ENCODE peak calls at places on chromosome 13, in five cellular contexts. G is AG04450, Q is mesendoderm, Z is IMR-90, J is astrocyte of the spinal cord. C is an unnamed sample.

GRCh38 chr13:92187378-92187989 is 789.1 kb downstream of the GPC5 start:
- DNase-seq in G (no peak), Q (peak), Z (peak), J (peak), C (no peak)

GRCh38 chr13:34970961-34971360 is 28.9 kb downstream of the NBEA start:
- DNase-seq in G (no peak), Q (no peak), Z (no peak), J (no peak), C (no peak)

GRCh38 chr13:46782066-46782465 is 14.9 kb downstream of the ESD start:
- DNase-seq in G (no peak), Q (no peak), Z (no peak), J (no peak), C (no peak)

GRCh38 chr13:84362777-84363176 is 480.5 kb upstream of the SLITRK1 start:
- DNase-seq in G (no peak), Q (no peak), Z (no peak), J (no peak), C (peak)

GRCh38 chr13:23642110-23642509 is 71.9 kb downstream of the TNFRSF19 start:
- DNase-seq in G (no peak), Q (no peak), Z (peak), J (no peak), C (no peak)

GRCh38 chr13:48573213-48573612 is 40.3 kb upstream of the RCBTB2 start:
- DNase-seq in G (no peak), Q (no peak), Z (no peak), J (no peak), C (no peak)

GRCh38 chr13:35930665-35931631 is 200.2 kb downstream of the DCLK1 start:
- DNase-seq in G (no peak), Q (no peak), Z (peak), J (no peak), C (no peak)

GRCh38 chr13:59774511-59774911 is 389.2 kb downstream of the DIAPH3 start:
- DNase-seq in G (peak), Q (peak), Z (peak), J (peak), C (peak)

GRCh38 chr13:20525144-20525600 is 485 bp downstream of the CRYL1 start:
- DNase-seq in G (no peak), Q (peak), Z (no peak), J (no peak), C (no peak)

GRCh38 chr13:35471466-35472307 is 4.8 kb downstream of the MAB21L1 start:
- DNase-seq in G (no peak), Q (peak), Z (no peak), J (peak), C (no peak)

GRCh38 chr13:31162151-31163008 is 676 bp upstream of the HSPH1 start:
- DNase-seq in G (peak), Q (peak), Z (peak), J (peak), C (peak)

GRCh38 chr13:77480071-77480470 is 55.4 kb upstream of the SCEL start:
- DNase-seq in G (no peak), Q (peak), Z (no peak), J (no peak), C (no peak)

GRCh38 chr13:105702441-105702840 is 833.0 kb downstream of the EFNB2 start:
- DNase-seq in G (no peak), Q (peak), Z (no peak), J (no peak), C (no peak)

GRCh38 chr13:38743499-38743898 is 56.6 kb downstream of the FREM2 start:
- DNase-seq in G (no peak), Q (no peak), Z (no peak), J (no peak), C (no peak)

GRCh38 chr13:108915095-108915633 is 285.8 kb downstream of the MYO16 start:
- DNase-seq in G (peak), Q (peak), Z (peak), J (peak), C (no peak)

GRCh38 chr13:24619302-24619701 is 60.9 kb upstream of the ATP12A start:
- DNase-seq in G (no peak), Q (no peak), Z (no peak), J (no peak), C (no peak)

GRCh38 chr13:113216165-113217056 is 7.0 kb downstream of the CUL4A start:
- DNase-seq in G (no peak), Q (peak), Z (peak), J (peak), C (no peak)

GRCh38 chr13:90455861-90456260 is 891.6 kb upstream of the MIR17HG start:
- DNase-seq in G (no peak), Q (no peak), Z (no peak), J (no peak), C (no peak)

GRCh38 chr13:108963846-108964600 is 334.6 kb downstream of the MYO16 start:
- DNase-seq in G (peak), Q (no peak), Z (peak), J (peak), C (peak)

GRCh38 chr13:110471833-110472162 is 89.7 kb downstream of the RAB20 start:
- DNase-seq in G (no peak), Q (peak), Z (peak), J (peak), C (no peak)

GRCh38 chr13:23160241-23161175 is 20.3 kb upstream of the SGCG start:
- DNase-seq in G (no peak), Q (peak), Z (no peak), J (no peak), C (no peak)

GRCh38 chr13:59837101-59837500 is 326.6 kb downstream of the DIAPH3 start:
- DNase-seq in G (no peak), Q (no peak), Z (no peak), J (no peak), C (no peak)

GRCh38 chr13:109345433-109345941 is 440.9 kb downstream of the IRS2 start:
- DNase-seq in G (no peak), Q (no peak), Z (peak), J (peak), C (peak)

GRCh38 chr13:102773441-102774209 is at the start of gene TEX30:
- DNase-seq in G (peak), Q (peak), Z (peak), J (peak), C (peak)

GRCh38 chr13:106772202-106772601 is 204.3 kb upstream of the ARGLU1 start:
- DNase-seq in G (no peak), Q (peak), Z (no peak), J (no peak), C (no peak)

GRCh38 chr13:42544246-42544915 is 29.6 kb upstream of the TNFSF11 start:
- DNase-seq in G (no peak), Q (no peak), Z (no peak), J (peak), C (no peak)

GRCh38 chr13:21081926-21082325 is 20.5 kb upstream of the LATS2 start:
- DNase-seq in G (no peak), Q (no peak), Z (no peak), J (no peak), C (no peak)

GRCh38 chr13:66992183-66992582 is 238.0 kb downstream of the PCDH9 start:
- DNase-seq in G (no peak), Q (no peak), Z (peak), J (peak), C (peak)

GRCh38 chr13:49859568-49859967 is 67.1 kb upstream of the KPNA3 start:
- DNase-seq in G (peak), Q (no peak), Z (peak), J (peak), C (peak)

GRCh38 chr13:90633849-90634248 is 713.6 kb upstream of the MIR17HG start:
- DNase-seq in G (no peak), Q (no peak), Z (no peak), J (no peak), C (no peak)

GRCh38 chr13:19618925-19619324 is 14.5 kb upstream of the MPHOSPH8 start:
- DNase-seq in G (no peak), Q (peak), Z (peak), J (peak), C (no peak)

GRCh38 chr13:64551755-64552154 is 2678.4 kb downstream of the PCDH9 start:
- DNase-seq in G (peak), Q (no peak), Z (peak), J (peak), C (peak)

GRCh38 chr13:31747966-31748365 is 8.6 kb downstream of the RXFP2 start:
- DNase-seq in G (no peak), Q (no peak), Z (no peak), J (no peak), C (no peak)

GRCh38 chr13:68076046-68076445 is 845.9 kb upstream of the PCDH9 start:
- DNase-seq in G (no peak), Q (no peak), Z (no peak), J (no peak), C (no peak)

GRCh38 chr13:72970956-72971355 is 87.8 kb upstream of the KLF5 start:
- DNase-seq in G (peak), Q (peak), Z (peak), J (peak), C (no peak)

GRCh38 chr13:102944821-102945220 is 99.0 kb downstream of the ERCC5 start:
- DNase-seq in G (no peak), Q (no peak), Z (no peak), J (no peak), C (no peak)

GRCh38 chr13:52411629-52412028 is 5.7 kb upstream of the THSD1 start:
- DNase-seq in G (peak), Q (no peak), Z (peak), J (peak), C (peak)

GRCh38 chr13:26020536-26021290 is 31.1 kb downstream of the SHISA2 start:
- DNase-seq in G (no peak), Q (no peak), Z (no peak), J (no peak), C (no peak)
- H3K4me3 ChIP-seq in G (no peak), Q (no peak), Z (no peak), J (no peak), C (no peak)

DNA sequence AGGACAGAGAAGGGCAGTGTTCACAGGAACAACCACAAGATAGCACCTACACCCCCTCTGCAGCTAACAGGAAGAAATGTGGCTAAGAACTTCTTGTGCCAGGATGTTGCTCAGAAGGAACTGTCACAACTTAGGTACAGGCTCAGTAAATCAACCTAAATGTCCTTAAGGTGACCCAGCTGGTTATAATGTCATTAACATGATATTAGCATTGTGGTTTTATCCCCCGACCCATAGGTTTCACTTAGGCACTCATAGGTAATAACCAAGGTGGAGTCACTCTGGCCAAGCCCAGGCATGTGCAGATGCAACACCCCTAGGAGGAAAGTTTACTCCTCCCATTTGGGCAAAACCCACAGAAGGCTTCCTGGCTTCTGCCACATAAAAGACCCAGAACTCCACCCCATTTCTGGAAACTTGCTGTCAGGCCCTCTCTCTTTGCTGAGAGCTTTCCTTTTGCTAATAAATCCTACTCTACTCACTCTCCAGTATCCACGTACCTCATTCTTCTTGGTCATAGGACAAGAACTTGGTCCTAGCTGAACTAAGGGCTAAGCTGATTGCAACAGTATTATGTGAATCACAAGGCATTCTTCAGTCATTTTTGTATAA is 951.3 kb downstream of the SLITRK5 start:
- DNase-seq in G (no peak), Q (peak), Z (no peak), J (no peak), C (peak)
- H3K4me3 ChIP-seq in G (no peak), Q (no peak), Z (no peak), J (no peak), C (no peak)

DNA sequence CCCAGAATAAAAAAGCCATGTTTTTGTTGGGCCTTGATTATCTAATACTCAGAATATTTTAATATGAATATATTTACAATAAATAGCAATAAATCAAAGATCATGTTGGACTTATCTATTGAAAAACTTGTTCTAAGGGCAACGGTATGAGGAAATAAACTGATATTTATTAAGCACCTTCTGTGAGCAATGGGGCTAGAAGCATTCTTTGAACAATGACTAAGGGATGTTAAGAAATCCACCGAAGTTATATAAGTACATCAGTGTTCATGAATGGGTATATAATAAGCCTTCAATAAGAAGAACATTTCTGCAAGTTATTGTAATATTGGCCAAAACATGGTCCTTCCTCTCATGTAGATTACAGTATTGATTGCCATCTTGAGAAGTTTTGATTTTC is 221.8 kb downstream of the OXGR1 start:
- DNase-seq in G (no peak), Q (no peak), Z (no peak), J (no peak), C (no peak)
- H3K4me3 ChIP-seq in G (no peak), Q (no peak), Z (no peak), J (no peak), C (no peak)

GRCh38 chr13:40983725-40984669 is 35.1 kb downstream of the ELF1 start:
- DNase-seq in G (no peak), Q (no peak), Z (no peak), J (no peak), C (no peak)
- H3K4me3 ChIP-seq in G (no peak), Q (no peak), Z (no peak), J (no peak), C (no peak)

GRCh38 chr13:98370806-98371553 is 193.9 kb upstream of the RNF113B start:
- DNase-seq in G (peak), Q (no peak), Z (peak), J (peak), C (peak)
- H3K4me3 ChIP-seq in G (peak), Q (no peak), Z (no peak), J (no peak), C (no peak)